ENCODE peak calls at places on chromosomes 6 and 20, in eight cellular contexts. One of them, this sample, is unnamed.

GRCh38 chr6:157989541-157990289 is 8.1 kb downstream of the SYNJ2 start:
- DNase-seq in activated CD4-positive, alpha-beta T cell treated with anti-CD3 and anti-CD28 coated beads, Interleukin-2, amount 50 U/mL, for 48 hours: no peak
- DNase-seq in aorta: peak
- DNase-seq in dermis blood vessel endothelial cell: peak
- DNase-seq in GM10248: no peak
- DNase-seq in GM13977: no peak
- DNase-seq in lung: no peak
- DNase-seq in GM23248: peak
- DNase-seq in this sample: no peak

GRCh38 chr6:152296648-152297376 is 340.4 kb downstream of the SYNE1 start:
- DNase-seq in activated CD4-positive, alpha-beta T cell treated with anti-CD3 and anti-CD28 coated beads, Interleukin-2, amount 50 U/mL, for 48 hours: no peak
- DNase-seq in aorta: no peak
- DNase-seq in dermis blood vessel endothelial cell: no peak
- DNase-seq in GM10248: no peak
- DNase-seq in GM13977: no peak
- DNase-seq in lung: no peak
- DNase-seq in GM23248: peak
- DNase-seq in this sample: peak

GRCh38 chr6:137766596-137767370 is 100.3 kb upstream of the TNFAIP3 start:
- DNase-seq in activated CD4-positive, alpha-beta T cell treated with anti-CD3 and anti-CD28 coated beads, Interleukin-2, amount 50 U/mL, for 48 hours: no peak
- DNase-seq in aorta: no peak
- DNase-seq in dermis blood vessel endothelial cell: no peak
- DNase-seq in GM10248: no peak
- DNase-seq in GM13977: no peak
- DNase-seq in lung: no peak
- DNase-seq in GM23248: peak
- DNase-seq in this sample: no peak

GRCh38 chr6:111069722-111070406 is 17.4 kb upstream of the SLC16A10 start:
- DNase-seq in activated CD4-positive, alpha-beta T cell treated with anti-CD3 and anti-CD28 coated beads, Interleukin-2, amount 50 U/mL, for 48 hours: no peak
- DNase-seq in aorta: no peak
- DNase-seq in dermis blood vessel endothelial cell: no peak
- DNase-seq in GM10248: peak
- DNase-seq in GM13977: no peak
- DNase-seq in lung: no peak
- DNase-seq in GM23248: no peak
- DNase-seq in this sample: no peak

GRCh38 chr6:35381132-35381531 is 38.8 kb downstream of the PPARD start:
- DNase-seq in activated CD4-positive, alpha-beta T cell treated with anti-CD3 and anti-CD28 coated beads, Interleukin-2, amount 50 U/mL, for 48 hours: no peak
- DNase-seq in aorta: peak
- DNase-seq in dermis blood vessel endothelial cell: no peak
- DNase-seq in GM10248: no peak
- DNase-seq in GM13977: no peak
- DNase-seq in lung: no peak
- DNase-seq in GM23248: peak
- DNase-seq in this sample: no peak

GRCh38 chr6:134537146-134537555 is 219.2 kb upstream of the SGK1 start:
- DNase-seq in activated CD4-positive, alpha-beta T cell treated with anti-CD3 and anti-CD28 coated beads, Interleukin-2, amount 50 U/mL, for 48 hours: no peak
- DNase-seq in aorta: no peak
- DNase-seq in dermis blood vessel endothelial cell: peak
- DNase-seq in GM10248: no peak
- DNase-seq in GM13977: no peak
- DNase-seq in lung: no peak
- DNase-seq in GM23248: peak
- DNase-seq in this sample: no peak

GRCh38 chr20:22925613-22925983 is 109.5 kb upstream of the SSTR4 start:
- DNase-seq in activated CD4-positive, alpha-beta T cell treated with anti-CD3 and anti-CD28 coated beads, Interleukin-2, amount 50 U/mL, for 48 hours: no peak
- DNase-seq in aorta: no peak
- DNase-seq in dermis blood vessel endothelial cell: no peak
- DNase-seq in GM10248: no peak
- DNase-seq in GM13977: no peak
- DNase-seq in lung: no peak
- DNase-seq in GM23248: peak
- DNase-seq in this sample: no peak

GRCh38 chr6:132218063-132218696 is 183.1 kb downstream of the MOXD1 start:
- DNase-seq in activated CD4-positive, alpha-beta T cell treated with anti-CD3 and anti-CD28 coated beads, Interleukin-2, amount 50 U/mL, for 48 hours: no peak
- DNase-seq in aorta: no peak
- DNase-seq in dermis blood vessel endothelial cell: peak
- DNase-seq in GM10248: peak
- DNase-seq in GM13977: peak
- DNase-seq in lung: no peak
- DNase-seq in GM23248: peak
- DNase-seq in this sample: peak

GRCh38 chr20:63310265-63310971 is 17.4 kb downstream of the COL20A1 start:
- DNase-seq in activated CD4-positive, alpha-beta T cell treated with anti-CD3 and anti-CD28 coated beads, Interleukin-2, amount 50 U/mL, for 48 hours: no peak
- DNase-seq in aorta: no peak
- DNase-seq in dermis blood vessel endothelial cell: no peak
- DNase-seq in GM10248: no peak
- DNase-seq in GM13977: no peak
- DNase-seq in lung: no peak
- DNase-seq in GM23248: peak
- DNase-seq in this sample: no peak

GRCh38 chr20:37837934-37838333 is 65.0 kb upstream of the VSTM2L start:
- DNase-seq in activated CD4-positive, alpha-beta T cell treated with anti-CD3 and anti-CD28 coated beads, Interleukin-2, amount 50 U/mL, for 48 hours: no peak
- DNase-seq in aorta: no peak
- DNase-seq in dermis blood vessel endothelial cell: no peak
- DNase-seq in GM10248: no peak
- DNase-seq in GM13977: no peak
- DNase-seq in lung: no peak
- DNase-seq in GM23248: no peak
- DNase-seq in this sample: no peak

GRCh38 chr20:53382263-53382844 is 211.3 kb downstream of the ZNF217 start:
- DNase-seq in activated CD4-positive, alpha-beta T cell treated with anti-CD3 and anti-CD28 coated beads, Interleukin-2, amount 50 U/mL, for 48 hours: no peak
- DNase-seq in aorta: no peak
- DNase-seq in dermis blood vessel endothelial cell: no peak
- DNase-seq in GM10248: no peak
- DNase-seq in GM13977: no peak
- DNase-seq in lung: no peak
- DNase-seq in GM23248: no peak
- DNase-seq in this sample: no peak

GRCh38 chr6:123838612-123839279 is 35.1 kb downstream of the NKAIN2 start:
- DNase-seq in activated CD4-positive, alpha-beta T cell treated with anti-CD3 and anti-CD28 coated beads, Interleukin-2, amount 50 U/mL, for 48 hours: no peak
- DNase-seq in aorta: no peak
- DNase-seq in dermis blood vessel endothelial cell: no peak
- DNase-seq in GM10248: no peak
- DNase-seq in GM13977: no peak
- DNase-seq in lung: no peak
- DNase-seq in GM23248: no peak
- DNase-seq in this sample: no peak

GRCh38 chr6:44116643-44117382 is 10.4 kb downstream of the MRPL14 start:
- DNase-seq in activated CD4-positive, alpha-beta T cell treated with anti-CD3 and anti-CD28 coated beads, Interleukin-2, amount 50 U/mL, for 48 hours: no peak
- DNase-seq in aorta: no peak
- DNase-seq in dermis blood vessel endothelial cell: peak
- DNase-seq in GM10248: no peak
- DNase-seq in GM13977: no peak
- DNase-seq in lung: no peak
- DNase-seq in GM23248: peak
- DNase-seq in this sample: no peak

GRCh38 chr6:36224918-36225461 is 28.4 kb downstream of the BRPF3 start:
- DNase-seq in activated CD4-positive, alpha-beta T cell treated with anti-CD3 and anti-CD28 coated beads, Interleukin-2, amount 50 U/mL, for 48 hours: no peak
- DNase-seq in aorta: no peak
- DNase-seq in dermis blood vessel endothelial cell: no peak
- DNase-seq in GM10248: no peak
- DNase-seq in GM13977: no peak
- DNase-seq in lung: no peak
- DNase-seq in GM23248: no peak
- DNase-seq in this sample: no peak

GRCh38 chr20:19487420-19487819 is 270.6 kb upstream of the RIN2 start:
- DNase-seq in activated CD4-positive, alpha-beta T cell treated with anti-CD3 and anti-CD28 coated beads, Interleukin-2, amount 50 U/mL, for 48 hours: no peak
- DNase-seq in aorta: no peak
- DNase-seq in dermis blood vessel endothelial cell: no peak
- DNase-seq in GM10248: no peak
- DNase-seq in GM13977: no peak
- DNase-seq in lung: no peak
- DNase-seq in GM23248: no peak
- DNase-seq in this sample: no peak

GRCh38 chr6:137271245-137272183 is 52.3 kb upstream of the IFNGR1 start:
- DNase-seq in activated CD4-positive, alpha-beta T cell treated with anti-CD3 and anti-CD28 coated beads, Interleukin-2, amount 50 U/mL, for 48 hours: no peak
- DNase-seq in aorta: no peak
- DNase-seq in dermis blood vessel endothelial cell: peak
- DNase-seq in GM10248: peak
- DNase-seq in GM13977: peak
- DNase-seq in lung: no peak
- DNase-seq in GM23248: peak
- DNase-seq in this sample: peak

GRCh38 chr6:12343122-12343439 is 52.9 kb downstream of the EDN1 start:
- DNase-seq in activated CD4-positive, alpha-beta T cell treated with anti-CD3 and anti-CD28 coated beads, Interleukin-2, amount 50 U/mL, for 48 hours: no peak
- DNase-seq in aorta: no peak
- DNase-seq in dermis blood vessel endothelial cell: no peak
- DNase-seq in GM10248: no peak
- DNase-seq in GM13977: no peak
- DNase-seq in lung: no peak
- DNase-seq in GM23248: peak
- DNase-seq in this sample: no peak

GRCh38 chr6:130840050-130840449 is 12.8 kb downstream of the SMLR1 start:
- DNase-seq in activated CD4-positive, alpha-beta T cell treated with anti-CD3 and anti-CD28 coated beads, Interleukin-2, amount 50 U/mL, for 48 hours: no peak
- DNase-seq in aorta: no peak
- DNase-seq in dermis blood vessel endothelial cell: no peak
- DNase-seq in GM10248: no peak
- DNase-seq in GM13977: no peak
- DNase-seq in lung: no peak
- DNase-seq in GM23248: no peak
- DNase-seq in this sample: no peak

GRCh38 chr6:74715362-74716068 is 490.3 kb downstream of the COL12A1 start:
- DNase-seq in activated CD4-positive, alpha-beta T cell treated with anti-CD3 and anti-CD28 coated beads, Interleukin-2, amount 50 U/mL, for 48 hours: no peak
- DNase-seq in aorta: no peak
- DNase-seq in dermis blood vessel endothelial cell: no peak
- DNase-seq in GM10248: no peak
- DNase-seq in GM13977: no peak
- DNase-seq in lung: no peak
- DNase-seq in GM23248: peak
- DNase-seq in this sample: no peak

GRCh38 chr6:35318200-35318844 is 20.7 kb downstream of the DEF6 start:
- DNase-seq in activated CD4-positive, alpha-beta T cell treated with anti-CD3 and anti-CD28 coated beads, Interleukin-2, amount 50 U/mL, for 48 hours: no peak
- DNase-seq in aorta: peak
- DNase-seq in dermis blood vessel endothelial cell: peak
- DNase-seq in GM10248: no peak
- DNase-seq in GM13977: no peak
- DNase-seq in lung: peak
- DNase-seq in GM23248: peak
- DNase-seq in this sample: peak

GRCh38 chr6:53647437-53648094 is 18.0 kb downstream of the KLHL31 start:
- DNase-seq in activated CD4-positive, alpha-beta T cell treated with anti-CD3 and anti-CD28 coated beads, Interleukin-2, amount 50 U/mL, for 48 hours: peak
- DNase-seq in aorta: no peak
- DNase-seq in dermis blood vessel endothelial cell: no peak
- DNase-seq in GM10248: peak
- DNase-seq in GM13977: no peak
- DNase-seq in lung: no peak
- DNase-seq in GM23248: peak
- DNase-seq in this sample: no peak

GRCh38 chr6:52511572-52512151 is 65.2 kb downstream of the TRAM2 start:
- DNase-seq in activated CD4-positive, alpha-beta T cell treated with anti-CD3 and anti-CD28 coated beads, Interleukin-2, amount 50 U/mL, for 48 hours: no peak
- DNase-seq in aorta: no peak
- DNase-seq in dermis blood vessel endothelial cell: peak
- DNase-seq in GM10248: no peak
- DNase-seq in GM13977: no peak
- DNase-seq in lung: no peak
- DNase-seq in GM23248: peak
- DNase-seq in this sample: no peak

GRCh38 chr6:54192993-54193392 is 81.8 kb downstream of the MLIP start:
- DNase-seq in activated CD4-positive, alpha-beta T cell treated with anti-CD3 and anti-CD28 coated beads, Interleukin-2, amount 50 U/mL, for 48 hours: no peak
- DNase-seq in aorta: no peak
- DNase-seq in dermis blood vessel endothelial cell: peak
- DNase-seq in GM10248: no peak
- DNase-seq in GM13977: no peak
- DNase-seq in lung: no peak
- DNase-seq in GM23248: no peak
- DNase-seq in this sample: no peak

GRCh38 chr6:52394251-52394666 is 25.9 kb upstream of the EFHC1 start:
- DNase-seq in activated CD4-positive, alpha-beta T cell treated with anti-CD3 and anti-CD28 coated beads, Interleukin-2, amount 50 U/mL, for 48 hours: no peak
- DNase-seq in aorta: no peak
- DNase-seq in dermis blood vessel endothelial cell: no peak
- DNase-seq in GM10248: no peak
- DNase-seq in GM13977: no peak
- DNase-seq in lung: no peak
- DNase-seq in GM23248: no peak
- DNase-seq in this sample: no peak

GRCh38 chr20:19964289-19965263 is 52.6 kb upstream of the NAA20 start:
- DNase-seq in activated CD4-positive, alpha-beta T cell treated with anti-CD3 and anti-CD28 coated beads, Interleukin-2, amount 50 U/mL, for 48 hours: no peak
- DNase-seq in aorta: peak
- DNase-seq in dermis blood vessel endothelial cell: peak
- DNase-seq in GM10248: no peak
- DNase-seq in GM13977: no peak
- DNase-seq in lung: peak
- DNase-seq in GM23248: peak
- DNase-seq in this sample: peak